ENCODE peak calls at places on chromosomes 11 and 22, in five cellular contexts. W is K562, B is SK-N-SH, X is HCT116, S is GM12878. L is an unnamed sample.

GRCh38 chr11:119691020-119691666 is 37.9 kb downstream of the NECTIN1 start:
- DNase-seq in W (peak), B (no peak), X (no peak), S (no peak), L (no peak)

GRCh38 chr11:35545604-35546003 is 20.2 kb upstream of the PAMR1 start:
- DNase-seq in W (no peak), B (no peak), X (no peak), S (no peak), L (no peak)

GRCh38 chr11:96696736-96697135 is 306.9 kb downstream of the JRKL start:
- DNase-seq in W (no peak), B (no peak), X (no peak), S (no peak), L (no peak)

GRCh38 chr11:78961938-78962701 is 387.5 kb upstream of the NARS2 start:
- DNase-seq in W (peak), B (peak), X (no peak), S (no peak), L (no peak)

GRCh38 chr11:78664606-78665005 is 89.9 kb upstream of the NARS2 start:
- DNase-seq in W (no peak), B (no peak), X (no peak), S (no peak), L (no peak)

GRCh38 chr22:29751139-29751538 is 15.7 kb downstream of the ZMAT5 start:
- DNase-seq in W (no peak), B (no peak), X (no peak), S (no peak), L (peak)

GRCh38 chr11:121589946-121590537 is 137.3 kb upstream of the SORL1-AS1 start:
- DNase-seq in W (no peak), B (no peak), X (no peak), S (peak), L (no peak)

GRCh38 chr11:118998388-118998717 is 415 bp downstream of the CENATAC start:
- DNase-seq in W (no peak), B (no peak), X (no peak), S (no peak), L (no peak)

GRCh38 chr11:55895216-55895615 is 12.1 kb downstream of the TRIM51 start:
- DNase-seq in W (no peak), B (peak), X (no peak), S (no peak), L (no peak)

GRCh38 chr22:20952544-20953341 is 14.3 kb upstream of the AIFM3 start:
- DNase-seq in W (no peak), B (no peak), X (no peak), S (no peak), L (peak)

GRCh38 chr11:118843518-118843917 is 40.2 kb upstream of the CXCR5 start:
- DNase-seq in W (no peak), B (no peak), X (no peak), S (no peak), L (no peak)

GRCh38 chr11:21654091-21654490 is 538.8 kb upstream of the ANO5 start:
- DNase-seq in W (no peak), B (no peak), X (no peak), S (no peak), L (no peak)

GRCh38 chr11:71201231-71201630 is 51.1 kb downstream of the SHANK2 start:
- DNase-seq in W (no peak), B (no peak), X (no peak), S (no peak), L (no peak)

GRCh38 chr11:91194551-91194950 is 971.7 kb upstream of the CHORDC1 start:
- DNase-seq in W (no peak), B (no peak), X (no peak), S (no peak), L (no peak)

GRCh38 chr11:65446446-65447277 is 24.1 kb downstream of the NEAT1 start:
- DNase-seq in W (no peak), B (no peak), X (no peak), S (no peak), L (no peak)

GRCh38 chr11:94876645-94877445 is 96.5 kb downstream of the CWC15 start:
- DNase-seq in W (peak), B (no peak), X (peak), S (peak), L (peak)

GRCh38 chr11:85685820-85686459 is at the start of gene CCDC89:
- DNase-seq in W (peak), B (peak), X (no peak), S (no peak), L (peak)

GRCh38 chr22:48710410-48710809 is 1117.3 kb downstream of the BRD1 start:
- DNase-seq in W (no peak), B (no peak), X (no peak), S (no peak), L (no peak)

GRCh38 chr22:48895831-48896765 is 931.6 kb downstream of the BRD1 start:
- DNase-seq in W (no peak), B (no peak), X (no peak), S (no peak), L (no peak)

GRCh38 chr11:61955031-61955415 is 4.9 kb downstream of the BEST1 start:
- DNase-seq in W (peak), B (no peak), X (no peak), S (no peak), L (peak)

GRCh38 chr11:624705-625635 is at the start of gene CDHR5:
- DNase-seq in W (no peak), B (no peak), X (no peak), S (no peak), L (peak)

GRCh38 chr11:1126935-1127663 is 30.7 kb upstream of the MUC5AC start:
- DNase-seq in W (no peak), B (peak), X (no peak), S (no peak), L (no peak)

GRCh38 chr11:96333076-96333744 is 9.8 kb downstream of the MAML2 start:
- DNase-seq in W (no peak), B (no peak), X (no peak), S (no peak), L (no peak)

GRCh38 chr11:62727833-62728721 is at the start of gene TTC9C:
- DNase-seq in W (peak), B (peak), X (peak), S (peak), L (peak)

GRCh38 chr11:62574363-62575057 is 819 bp upstream of the EEF1G start:
- DNase-seq in W (peak), B (peak), X (no peak), S (no peak), L (no peak)

GRCh38 chr11:65215441-65216076 is 33.8 kb downstream of the CAPN1 start:
- DNase-seq in W (peak), B (no peak), X (no peak), S (no peak), L (no peak)

GRCh38 chr11:109914809-109915653 is 178.2 kb upstream of the ZC3H12C start:
- DNase-seq in W (peak), B (no peak), X (no peak), S (no peak), L (no peak)

GRCh38 chr11:76150141-76150540 is 56.2 kb downstream of the WNT11 start:
- DNase-seq in W (no peak), B (no peak), X (no peak), S (no peak), L (no peak)

GRCh38 chr11:69931060-69931910 is 112.1 kb upstream of the FGF3 start:
- DNase-seq in W (no peak), B (no peak), X (no peak), S (no peak), L (no peak)

GRCh38 chr11:71212871-71213559 is 39.4 kb downstream of the SHANK2 start:
- DNase-seq in W (no peak), B (no peak), X (no peak), S (no peak), L (no peak)

GRCh38 chr11:60345489-60345888 is 18.4 kb downstream of the MS4A6E start:
- DNase-seq in W (peak), B (no peak), X (peak), S (no peak), L (peak)

GRCh38 chr11:66739983-66740382 is 11.0 kb upstream of the SPTBN2 start:
- DNase-seq in W (no peak), B (no peak), X (no peak), S (no peak), L (no peak)

GRCh38 chr11:95512682-95513081 is 276.9 kb downstream of the FAM76B start:
- DNase-seq in W (peak), B (no peak), X (no peak), S (no peak), L (peak)

GRCh38 chr11:44861829-44862545 is 88.7 kb downstream of the TP53I11 start:
- DNase-seq in W (peak), B (no peak), X (peak), S (peak), L (peak)

GRCh38 chr11:126489791-126490190 is 134.3 kb downstream of the ST3GAL4 start:
- DNase-seq in W (no peak), B (no peak), X (no peak), S (no peak), L (no peak)

GRCh38 chr11:28899706-28900105 is 791.5 kb downstream of the METTL15 start:
- DNase-seq in W (no peak), B (no peak), X (no peak), S (no peak), L (no peak)

GRCh38 chr11:28900427-28900826 is 792.2 kb downstream of the METTL15 start:
- DNase-seq in W (no peak), B (no peak), X (no peak), S (no peak), L (no peak)

GRCh38 chr11:28903716-28904115 is 795.5 kb downstream of the METTL15 start:
- DNase-seq in W (no peak), B (no peak), X (no peak), S (no peak), L (no peak)
- TF ChIP-seq ZBTB33 in W (no peak), B (no peak), X (no peak), S (no peak), L (no peak)

GRCh38 chr11:86800076-86800955 is at the start of gene PRSS23:
- DNase-seq in W (peak), B (peak), X (no peak), S (no peak), L (no peak)
- TF ChIP-seq ZBTB33 in W (no peak), B (no peak), X (no peak), S (no peak), L (no peak)

GRCh38 chr11:6402561-6402981 is 12.3 kb downstream of the SMPD1 start:
- DNase-seq in W (no peak), B (no peak), X (no peak), S (peak), L (no peak)
- TF ChIP-seq ZBTB33 in W (no peak), B (no peak), X (no peak), S (no peak), L (no peak)

DNA sequence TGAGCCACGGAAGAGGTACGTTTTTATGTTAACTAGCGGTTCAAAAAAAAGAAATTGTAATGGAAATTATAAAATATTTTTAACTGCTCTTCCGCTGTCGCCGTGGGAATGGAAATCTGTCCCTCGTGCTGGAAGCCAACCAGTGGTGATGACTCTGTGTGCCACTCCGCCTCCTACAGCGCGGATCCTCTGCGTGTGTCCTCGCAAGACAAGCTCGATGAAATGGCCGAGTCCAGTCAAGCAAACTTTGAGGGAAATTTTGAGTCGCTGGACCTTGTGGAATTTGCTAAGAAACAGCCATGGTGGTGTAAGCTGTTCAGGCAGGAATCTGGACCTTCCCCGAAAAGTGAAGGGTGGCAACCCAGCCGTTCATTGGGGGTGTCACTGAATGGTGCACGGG is 2.9 kb upstream of the CBX7 start:
- DNase-seq in W (no peak), B (no peak), X (no peak), S (no peak), L (no peak)
- TF ChIP-seq ZBTB33 in W (no peak), B (no peak), X (no peak), S (no peak), L (no peak)

DNA sequence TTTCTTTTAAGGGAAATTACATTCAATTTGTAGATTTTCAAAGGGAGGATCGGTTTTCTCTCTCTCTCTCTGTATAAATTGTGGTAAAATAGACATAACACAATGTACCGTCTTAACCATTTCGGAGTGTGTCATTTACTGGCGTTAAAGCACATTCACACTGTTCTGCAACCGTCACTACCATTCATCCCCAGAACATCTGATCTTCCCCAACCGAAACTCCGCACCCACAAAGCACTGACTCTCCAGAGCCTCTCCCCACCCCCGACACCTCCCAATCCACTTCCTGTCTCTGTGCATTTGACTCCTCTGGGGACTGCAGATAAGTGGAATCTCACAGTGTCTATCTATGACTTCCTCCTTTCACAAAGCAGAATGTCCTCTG is 15.9 kb upstream of the GRAMD4 start:
- DNase-seq in W (peak), B (no peak), X (no peak), S (peak), L (no peak)
- TF ChIP-seq ZBTB33 in W (no peak), B (no peak), X (no peak), S (no peak), L (no peak)

L was measured in HepG2.